ENCODE peak calls at places on chromosomes 11 and 22, in four cellular contexts. A, E, Y and O are unnamed samples.

GRCh38 chr11:108117746-108118371 is 3.5 kb upstream of the ACAT1 start:
- DNase-seq in A (no peak), E (no peak), Y (peak; percentile 46), O (peak; percentile 26)

GRCh38 chr11:71156301-71156700 is 96.1 kb downstream of the SHANK2 start:
- DNase-seq in A (no peak), E (no peak), Y (no peak), O (no peak)

GRCh38 chr11:11993814-11994213 is 14.6 kb downstream of the DKK3 start:
- DNase-seq in A (no peak), E (no peak), Y (no peak), O (no peak)

GRCh38 chr22:36352775-36353507 is 34.8 kb downstream of the MYH9 start:
- DNase-seq in A (no peak), E (no peak), Y (peak; percentile 92), O (no peak)

GRCh38 chr11:99244613-99245012 is 223.9 kb downstream of the CNTN5 start:
- DNase-seq in A (no peak), E (no peak), Y (no peak), O (no peak)

GRCh38 chr11:123197711-123198110 is 2.7 kb upstream of the CLMP start:
- DNase-seq in A (no peak), E (no peak), Y (no peak), O (no peak)

GRCh38 chr22:36879775-36880174 is 19.0 kb downstream of the NCF4 start:
- DNase-seq in A (no peak), E (no peak), Y (no peak), O (no peak)

GRCh38 chr11:11968511-11969280 is 39.7 kb downstream of the DKK3 start:
- DNase-seq in A (no peak), E (no peak), Y (no peak), O (no peak)

GRCh38 chr11:8699903-8700302 is 17.3 kb downstream of the RPL27A start:
- DNase-seq in A (no peak), E (no peak), Y (peak; percentile 84), O (no peak)

GRCh38 chr11:94027210-94027609 is 6.1 kb downstream of the HEPHL1 start:
- DNase-seq in A (no peak), E (no peak), Y (no peak), O (no peak)

GRCh38 chr11:11640996-11641395 is 19.2 kb upstream of the GALNT18 start:
- DNase-seq in A (no peak), E (no peak), Y (no peak), O (no peak)

GRCh38 chr22:30893434-30894370 is 74.9 kb downstream of the MORC2 start:
- DNase-seq in A (peak; percentile 1), E (no peak), Y (no peak), O (no peak)

GRCh38 chr22:44685384-44686056 is 16.5 kb upstream of the PRR5 start:
- DNase-seq in A (peak; percentile 66), E (peak; percentile 71), Y (no peak), O (peak; percentile 59)

GRCh38 chr11:71171024-71171423 is 81.4 kb downstream of the SHANK2 start:
- DNase-seq in A (no peak), E (no peak), Y (no peak), O (no peak)

GRCh38 chr11:86068138-86068861 is 584 bp downstream of the PICALM start:
- DNase-seq in A (peak; percentile 52), E (no peak), Y (peak; percentile 6), O (peak; percentile 21)

GRCh38 chr11:129280027-129280811 is 88.1 kb upstream of the ARHGAP32 start:
- DNase-seq in A (no peak), E (no peak), Y (peak; percentile 58), O (no peak)

GRCh38 chr11:34789196-34789834 is 126.9 kb downstream of the APIP start:
- DNase-seq in A (no peak), E (no peak), Y (no peak), O (no peak)

GRCh38 chr22:41834005-41834975 is 1.4 kb downstream of the SREBF2 start:
- DNase-seq in A (no peak), E (no peak), Y (peak; percentile 61), O (no peak)

GRCh38 chr22:41491379-41492100 is 22.6 kb downstream of the ACO2 start:
- DNase-seq in A (no peak), E (no peak), Y (no peak), O (no peak)

GRCh38 chr11:7600205-7600775 is 73.0 kb downstream of the CYB5R2 start:
- DNase-seq in A (no peak), E (no peak), Y (peak; percentile 89), O (no peak)

GRCh38 chr11:59801160-59801706 is 9.3 kb downstream of the MRPL16 start:
- DNase-seq in A (no peak), E (no peak), Y (no peak), O (no peak)

GRCh38 chr11:5807580-5807979 is 1.1 kb upstream of the OR52N2 start:
- DNase-seq in A (no peak), E (no peak), Y (peak; percentile 8), O (no peak)

GRCh38 chr22:38023045-38023444 is 34.2 kb upstream of the PICK1 start:
- DNase-seq in A (no peak), E (no peak), Y (no peak), O (no peak)

GRCh38 chr11:68363771-68364170 is 51.4 kb downstream of the LRP5 start:
- DNase-seq in A (no peak), E (no peak), Y (no peak), O (no peak)

GRCh38 chr11:128936546-128937275 is 6.0 kb downstream of the TP53AIP1 start:
- DNase-seq in A (no peak), E (no peak), Y (peak; percentile 58), O (no peak)

GRCh38 chr11:8674859-8675258 is 7.6 kb downstream of the TRIM66 start:
- DNase-seq in A (no peak), E (no peak), Y (no peak), O (no peak)

GRCh38 chr11:70610561-70610960 is 212.2 kb downstream of the CTTN start:
- DNase-seq in A (no peak), E (no peak), Y (no peak), O (no peak)

GRCh38 chr11:2777396-2777795 is 77.6 kb upstream of the KCNQ1OT1 start:
- DNase-seq in A (no peak), E (no peak), Y (no peak), O (no peak)

GRCh38 chr11:2778630-2779498 is 79.1 kb upstream of the KCNQ1OT1 start:
- DNase-seq in A (peak; percentile 85), E (no peak), Y (peak; percentile 66), O (no peak)

GRCh38 chr11:2779499-2779980 is 79.7 kb upstream of the KCNQ1OT1 start:
- DNase-seq in A (peak; percentile 72), E (no peak), Y (no peak), O (no peak)

GRCh38 chr11:2776351-2777061 is 76.7 kb upstream of the KCNQ1OT1 start:
- DNase-seq in A (no peak), E (no peak), Y (no peak), O (no peak)

GRCh38 chr11:2777871-2778629 is 78.3 kb upstream of the KCNQ1OT1 start:
- DNase-seq in A (peak; percentile 47), E (no peak), Y (no peak), O (no peak)
- TF ChIP-seq TARDBP in A (no peak), E (no peak), Y (no peak), O (no peak)

DNA sequence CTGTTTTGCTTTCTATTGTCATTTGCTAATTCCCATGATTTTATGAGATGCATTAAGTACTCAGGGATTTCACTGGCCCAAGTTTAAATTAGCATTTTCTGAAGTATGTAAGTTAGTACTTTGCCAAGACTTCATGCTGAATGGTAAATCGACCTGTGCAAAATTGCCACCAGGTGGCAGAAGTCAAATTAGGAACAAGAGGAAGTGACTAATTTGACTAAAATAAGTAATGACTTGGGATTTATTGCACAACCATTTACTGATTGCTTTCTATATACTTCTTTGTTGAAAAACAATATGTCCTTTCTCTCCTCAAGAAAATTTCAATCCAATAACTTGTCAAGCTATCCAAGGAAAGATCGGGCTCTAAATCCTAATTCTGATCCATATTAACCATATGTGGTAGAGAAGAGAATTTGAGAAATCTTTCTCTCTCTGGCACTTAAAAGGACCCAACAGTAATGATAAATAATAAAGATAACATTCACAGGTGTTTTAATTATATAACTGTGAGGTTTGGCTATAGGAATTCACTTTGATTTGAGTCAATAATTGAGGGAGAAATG is 253.7 kb upstream of the CHORDC1 start:
- DNase-seq in A (no peak), E (peak; percentile 8), Y (peak; percentile 29), O (no peak)
- TF ChIP-seq TARDBP in A (no peak), E (no peak), Y (no peak), O (no peak)

DNA sequence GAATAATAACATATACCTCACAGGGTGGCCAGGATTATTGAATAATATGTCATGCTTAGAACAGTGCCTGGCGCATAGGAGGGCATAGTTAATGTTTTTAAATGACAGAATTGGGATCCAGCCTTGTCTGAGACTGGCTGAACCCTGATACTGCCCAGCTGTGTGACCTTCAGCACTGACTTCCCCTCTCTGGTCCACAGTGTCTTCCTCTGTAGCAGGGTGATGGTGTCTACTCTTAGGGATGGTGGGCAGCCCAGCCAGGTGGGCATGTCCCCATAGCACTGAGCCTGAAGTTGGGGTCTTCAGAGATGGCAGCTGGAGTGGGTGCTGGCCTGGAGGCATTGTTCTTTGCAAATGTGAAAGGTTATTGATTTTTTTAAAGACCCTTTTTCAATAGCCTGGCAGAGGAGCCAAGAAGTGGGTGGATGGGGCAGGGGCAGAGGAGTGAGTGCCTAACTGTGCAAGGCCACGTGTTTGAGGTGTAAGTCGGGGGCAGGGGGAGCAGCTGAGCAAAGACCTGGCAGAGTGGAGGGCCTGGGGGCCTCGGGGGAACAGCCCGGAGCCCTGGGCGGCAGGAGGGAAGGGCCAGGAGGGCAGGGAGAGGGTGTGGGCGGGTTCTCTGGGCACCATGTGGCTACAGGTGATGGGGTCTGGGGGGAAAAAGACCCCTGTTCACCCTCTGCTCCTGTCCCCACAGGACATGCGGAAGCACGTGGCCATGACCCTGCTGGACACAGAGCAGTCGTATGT is 29.8 kb upstream of the RELT start:
- DNase-seq in A (no peak), E (no peak), Y (no peak), O (no peak)
- TF ChIP-seq TARDBP in A (no peak), E (no peak), Y (no peak), O (no peak)

GRCh38 chr11:3227568-3228444 is 4.4 kb downstream of the MRGPRE start:
- DNase-seq in A (no peak), E (no peak), Y (no peak), O (no peak)
- TF ChIP-seq TARDBP in A (no peak), E (no peak), Y (no peak), O (no peak)

DNA sequence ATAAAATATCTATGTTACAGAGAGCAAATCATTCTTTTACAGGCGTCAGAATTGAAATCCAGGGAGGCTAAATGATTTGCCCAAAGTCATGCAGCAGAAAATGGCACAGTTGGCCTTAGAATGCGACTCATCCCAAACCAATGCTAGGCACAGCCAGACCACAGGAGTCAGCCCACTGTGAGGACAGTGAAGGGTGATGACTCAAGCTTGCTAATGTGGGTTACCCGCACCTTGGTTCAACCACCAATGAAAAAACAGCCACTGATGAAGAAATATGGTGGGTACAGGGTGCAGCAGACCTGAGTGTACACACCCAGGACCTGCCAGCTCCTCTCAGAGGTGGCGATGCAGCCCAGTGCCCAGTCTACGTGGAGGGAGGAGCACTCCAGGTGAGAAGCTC is 89.7 kb downstream of the ZC3H12C start:
- DNase-seq in A (no peak), E (no peak), Y (no peak), O (no peak)
- TF ChIP-seq TARDBP in A (no peak), E (no peak), Y (no peak), O (no peak)